ENCODE peak calls at places on chromosome 5, in seven cellular contexts. P is SK-N-MC, S is suprapubic skin, R is GM23338, E is SK-N-SH, G is GM12878, K is endothelial cell of umbilical vein. Z is an unnamed sample.

GRCh38 chr5:178690208-178690607 is 40.3 kb downstream of the ZNF354A start:
- DNase-seq in P (no peak), S (no peak), R (no peak), E (no peak), G (no peak), K (no peak), Z (no peak)

GRCh38 chr5:10300246-10300645 is 7.5 kb downstream of the CMBL start:
- DNase-seq in P (no peak), S (no peak), R (no peak), E (no peak), G (no peak), K (no peak), Z (no peak)

GRCh38 chr5:83095973-83096539 is 18.7 kb downstream of the XRCC4 start:
- DNase-seq in P (no peak), S (no peak), R (no peak), E (no peak), G (no peak), K (peak; percentile 51), Z (no peak)

GRCh38 chr5:175082346-175082745 is 358.0 kb downstream of the MSX2 start:
- DNase-seq in P (no peak), S (no peak), R (no peak), E (no peak), G (no peak), K (no peak), Z (no peak)

GRCh38 chr5:62937661-62938558 is 359.3 kb downstream of the LRRC70 start:
- DNase-seq in P (no peak), S (no peak), R (no peak), E (no peak), G (no peak), K (peak; percentile 18), Z (no peak)

GRCh38 chr5:65100846-65101678 is 332.3 kb downstream of the CWC27 start:
- DNase-seq in P (no peak), S (peak; percentile 66), R (peak; percentile 92), E (peak; percentile 72), G (no peak), K (peak; percentile 74), Z (no peak)

GRCh38 chr5:75818661-75819060 is 101.4 kb upstream of the POC5 start:
- DNase-seq in P (no peak), S (no peak), R (no peak), E (no peak), G (no peak), K (no peak), Z (no peak)

GRCh38 chr5:54969242-54969641 is 16.2 kb downstream of the ESM1 start:
- DNase-seq in P (no peak), S (no peak), R (no peak), E (no peak), G (no peak), K (no peak), Z (no peak)

GRCh38 chr5:1881273-1881586 is 1.5 kb downstream of the IRX4 start:
- DNase-seq in P (no peak), S (no peak), R (no peak), E (no peak), G (no peak), K (no peak), Z (no peak)

GRCh38 chr5:139682016-139682975 is 34.1 kb downstream of the CXXC5 start:
- DNase-seq in P (no peak), S (no peak), R (peak; percentile 52), E (no peak), G (no peak), K (no peak), Z (no peak)

GRCh38 chr5:175082866-175083590 is 358.6 kb downstream of the MSX2 start:
- DNase-seq in P (peak; percentile 42), S (no peak), R (no peak), E (no peak), G (no peak), K (no peak), Z (no peak)

GRCh38 chr5:181218795-181219124 is 4.3 kb upstream of the TRIM41 start:
- DNase-seq in P (no peak), S (no peak), R (peak; percentile 33), E (no peak), G (no peak), K (no peak), Z (no peak)
- H3K4me3 ChIP-seq in P (peak overlapping the region; percentile 87), S (peak overlapping the region; percentile 46), R (peak overlapping the region; percentile 63), E (peak overlapping the region; percentile 38), G (peak overlapping the region; percentile 58), K (peak overlapping the region; percentile 14), Z (peak overlapping the region; percentile 53)

GRCh38 chr5:96934695-96935555 is 955 bp upstream of the LNPEP start:
- DNase-seq in P (peak; percentile 32), S (peak; percentile 95), R (peak; percentile 90), E (peak; percentile 89), G (peak; percentile 86), K (peak; percentile 94), Z (peak; percentile 99)

GRCh38 chr5:96935556-96936430 is at the start of gene LNPEP:
- DNase-seq in P (peak; percentile 63), S (peak; percentile 94), R (peak; percentile 96), E (peak; percentile 93), G (peak; percentile 90), K (peak; percentile 99), Z (peak; percentile 100)

GRCh38 chr5:96933764-96934163 is 2.1 kb upstream of the LNPEP start:
- DNase-seq in P (no peak), S (no peak), R (no peak), E (no peak), G (no peak), K (no peak), Z (no peak)

GRCh38 chr5:96934291-96934694 is 1.6 kb upstream of the LNPEP start:
- DNase-seq in P (no peak), S (no peak), R (no peak), E (no peak), G (no peak), K (no peak), Z (no peak)

DNA sequence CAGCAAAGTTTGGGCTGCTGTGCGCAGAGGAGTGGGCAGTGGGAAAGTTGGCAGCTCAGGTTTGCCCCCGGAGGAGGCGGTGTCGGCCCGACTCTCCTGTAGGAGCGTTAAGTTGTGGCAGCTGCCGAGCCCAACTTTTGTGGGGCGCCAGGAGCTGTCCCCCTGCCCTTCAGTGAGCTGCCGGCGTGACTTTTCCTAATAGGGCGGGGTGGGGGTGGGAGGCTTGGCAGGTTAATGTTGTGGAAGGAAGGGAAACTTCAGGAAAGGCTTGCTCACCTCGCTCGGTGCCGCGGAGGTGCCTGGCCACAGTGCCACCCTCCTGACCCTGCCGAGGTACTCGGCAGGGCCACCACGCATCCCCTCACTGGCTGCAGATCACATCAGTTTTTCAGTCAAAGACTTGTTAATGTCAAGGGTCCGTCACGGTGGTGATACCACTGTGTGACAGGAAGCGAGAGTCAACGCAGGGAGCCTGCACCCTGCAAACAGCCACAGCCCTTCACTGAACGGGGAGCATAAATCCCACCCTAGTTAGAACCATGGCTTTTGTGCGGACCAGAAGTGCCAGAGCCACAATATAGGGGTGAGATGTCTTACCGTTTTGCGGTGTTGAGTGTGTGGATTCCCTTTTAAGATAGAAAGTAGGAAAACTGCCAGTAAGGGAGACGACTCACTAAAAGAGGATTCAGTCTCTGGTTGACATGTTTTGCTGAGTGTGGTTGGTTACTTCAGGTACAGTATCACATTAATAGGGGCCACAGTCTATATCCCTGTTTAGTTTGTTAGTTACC is 746 bp downstream of the LNPEP start:
- DNase-seq in P (no peak), S (no peak), R (peak; percentile 53), E (peak; percentile 28), G (no peak), K (peak; percentile 57), Z (peak; percentile 89)
- TF ChIP-seq POLR2AphosphoS5 in P (no peak), S (no peak), R (no peak), E (no peak), G (peak; percentile 79), K (no peak), Z (peak; percentile 84)

GRCh38 chr5:157571357-157571827 is 4.2 kb downstream of the ADAM19 start:
- DNase-seq in P (no peak), S (no peak), R (peak; percentile 44), E (no peak), G (peak; percentile 75), K (no peak), Z (peak; percentile 87)

GRCh38 chr5:157566902-157567489 is 8.6 kb downstream of the ADAM19 start:
- DNase-seq in P (no peak), S (no peak), R (no peak), E (no peak), G (no peak), K (no peak), Z (no peak)

GRCh38 chr5:157574456-157575095 is 999 bp downstream of the ADAM19 start:
- DNase-seq in P (no peak), S (no peak), R (peak; percentile 42), E (no peak), G (no peak), K (no peak), Z (peak; percentile 85)

GRCh38 chr5:157568717-157569116 is 6.9 kb downstream of the ADAM19 start:
- DNase-seq in P (no peak), S (no peak), R (no peak), E (no peak), G (no peak), K (peak; percentile 34), Z (no peak)

GRCh38 chr5:157570801-157571200 is 4.8 kb downstream of the ADAM19 start:
- DNase-seq in P (no peak), S (no peak), R (no peak), E (no peak), G (no peak), K (no peak), Z (no peak)
- H3K4me3 ChIP-seq in P (no peak overlapping the region), S (no peak overlapping the region), R (no peak overlapping the region), E (no peak overlapping the region), G (peak overlapping the region; percentile 45), K (no peak overlapping the region), Z (no peak overlapping the region)

GRCh38 chr5:149419532-149420485 is 40.7 kb upstream of the IL17B start:
- DNase-seq in P (no peak), S (no peak), R (no peak), E (no peak), G (no peak), K (no peak), Z (no peak)

GRCh38 chr5:149418910-149419531 is 39.9 kb upstream of the IL17B start:
- DNase-seq in P (no peak), S (no peak), R (no peak), E (no peak), G (no peak), K (no peak), Z (no peak)

GRCh38 chr5:149416977-149417713 is 38.1 kb upstream of the IL17B start:
- DNase-seq in P (no peak), S (no peak), R (no peak), E (peak; percentile 60), G (no peak), K (no peak), Z (no peak)

GRCh38 chr5:149415245-149415967 is 36.3 kb upstream of the IL17B start:
- DNase-seq in P (no peak), S (no peak), R (no peak), E (no peak), G (no peak), K (no peak), Z (no peak)

DNA sequence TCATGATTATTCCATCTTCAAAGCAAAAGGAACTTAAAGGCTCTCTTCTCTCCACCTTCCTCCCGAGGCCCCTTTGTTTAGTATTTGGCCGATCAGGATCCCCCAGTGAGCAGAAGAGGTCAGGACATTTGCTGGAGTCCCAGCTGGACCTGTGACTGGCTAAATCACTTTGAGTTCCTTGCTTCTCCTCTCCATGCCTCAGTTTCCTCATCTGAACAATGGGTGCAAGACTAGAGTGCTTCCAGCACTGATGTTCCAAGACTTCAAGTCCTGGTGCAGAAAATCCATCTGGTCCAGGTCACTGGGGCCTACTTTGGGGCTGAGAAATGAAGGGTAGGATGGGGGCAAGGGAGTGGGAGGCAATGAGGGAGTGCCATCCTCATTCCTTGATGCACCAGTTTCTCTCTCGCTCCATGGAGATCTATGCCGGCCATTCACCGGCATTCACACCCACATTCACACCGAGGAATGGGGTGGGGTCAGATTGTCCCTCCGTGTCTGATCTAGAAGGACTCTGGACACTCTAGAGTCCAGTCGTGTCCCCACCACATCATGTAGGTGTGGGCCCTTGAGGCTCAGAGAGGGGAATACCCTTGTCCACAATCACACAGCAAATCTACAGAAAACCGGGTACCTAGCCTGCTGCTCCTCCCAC is 38.7 kb upstream of the IL17B start:
- DNase-seq in P (no peak), S (no peak), R (no peak), E (no peak), G (no peak), K (no peak), Z (peak; percentile 27)
- TF ChIP-seq POLR2AphosphoS5 in P (no peak), S (no peak), R (no peak), E (no peak), G (no peak), K (no peak), Z (peak; percentile 21)

Z was measured in spleen.